ENCODE peak calls at places on chromosomes 16 and 17, in four cellular contexts. S is DND-41, K is tibial artery, L is esophagus squamous epithelium. F is an unnamed sample.

GRCh38 chr16:585351-585750 is 4.5 kb upstream of the RAB40C start:
- DNase-seq in L (no peak), K (no peak), S (no peak), F (no peak)

GRCh38 chr16:71421911-71422310 is 19.9 kb downstream of the TLE7 start:
- DNase-seq in L (no peak), S (peak; percentile 55), K (no peak), F (peak; percentile 24)

GRCh38 chr17:6638046-6638908 is 2.2 kb downstream of the KIAA0753 start:
- DNase-seq in K (no peak), L (no peak), S (no peak), F (no peak)

GRCh38 chr16:82340531-82340930 is 170.5 kb upstream of the MPHOSPH6 start:
- DNase-seq in S (no peak), L (no peak), K (no peak), F (no peak)

GRCh38 chr17:33981713-33982601 is 273.1 kb upstream of the CCL2 start:
- DNase-seq in S (no peak), L (no peak), K (no peak), F (no peak)

GRCh38 chr17:46769531-46770438 is 48.7 kb downstream of the WNT3 start:
- DNase-seq in K (no peak), S (no peak), L (no peak), F (no peak)

GRCh38 chr16:31427441-31428276 is 501 bp downstream of the COX6A2 start:
- DNase-seq in S (no peak), L (no peak), K (peak; percentile 28), F (peak; percentile 74)

GRCh38 chr16:31410082-31410481 is 16.9 kb downstream of the ITGAD start:
- DNase-seq in L (no peak), K (no peak), S (no peak), F (no peak)

GRCh38 chr17:18250259-18250658 is 8.3 kb downstream of the FLII start:
- DNase-seq in S (no peak), K (no peak), L (no peak), F (no peak)

GRCh38 chr17:35793257-35793656 is 2.2 kb downstream of the MMP28 start:
- DNase-seq in S (no peak), L (no peak), K (no peak), F (peak; percentile 63)

GRCh38 chr17:76447931-76448652 is 4.9 kb downstream of the UBE2O start:
- DNase-seq in K (no peak), L (no peak), S (no peak), F (no peak)
- H3K4me1 ChIP-seq in K (peaks cover 46% of the 10 kb centered on the region), L (peaks cover 55% of the 10 kb centered on the region), S (peaks cover 26% of the 10 kb centered on the region), F (no peaks in the 10 kb centered on the region)

GRCh38 chr17:78884876-78885667 is 17.9 kb downstream of the CEP295NL start:
- DNase-seq in K (no peak), S (no peak), L (no peak), F (no peak)

GRCh38 chr17:78883090-78883532 is 19.9 kb downstream of the CEP295NL start:
- DNase-seq in S (no peak), K (peak; percentile 88), L (no peak), F (peak; percentile 90)

GRCh38 chr17:78884148-78884870 is 18.7 kb downstream of the CEP295NL start:
- DNase-seq in S (no peak), K (peak; percentile 58), L (no peak), F (no peak)

GRCh38 chr17:78883533-78884131 is 19.4 kb downstream of the CEP295NL start:
- DNase-seq in S (no peak), K (peak; percentile 90), L (no peak), F (peak; percentile 95)

GRCh38 chr17:78882546-78883089 is 20.4 kb downstream of the CEP295NL start:
- DNase-seq in L (no peak), K (no peak), S (no peak), F (no peak)
- H3K4me1 ChIP-seq in L (peaks cover 95% of the 10 kb centered on the region), K (peaks cover 99% of the 10 kb centered on the region), S (peaks cover 9% of the 10 kb centered on the region), F (no peaks in the 10 kb centered on the region)

GRCh38 chr17:2172447-2172938 is 117.6 kb downstream of the HIC1 start:
- DNase-seq in L (no peak), K (no peak), S (no peak), F (peak; percentile 74)
- H3K4me1 ChIP-seq in L (peaks cover 60% of the 10 kb centered on the region), K (peaks cover 62% of the 10 kb centered on the region), S (no peaks in the 10 kb centered on the region), F (peaks cover 65% of the 10 kb centered on the region)

GRCh38 chr16:8948831-8949230 is 14.9 kb downstream of the USP7 start:
- DNase-seq in K (no peak), L (no peak), S (no peak), F (no peak)

GRCh38 chr16:8944113-8944765 is 19.5 kb downstream of the USP7 start:
- DNase-seq in K (no peak), L (no peak), S (no peak), F (no peak)

GRCh38 chr16:8948069-8948593 is 15.6 kb downstream of the USP7 start:
- DNase-seq in S (no peak), K (no peak), L (no peak), F (no peak)

GRCh38 chr16:8945626-8946296 is 17.9 kb downstream of the USP7 start:
- DNase-seq in L (no peak), K (no peak), S (no peak), F (no peak)

DNA sequence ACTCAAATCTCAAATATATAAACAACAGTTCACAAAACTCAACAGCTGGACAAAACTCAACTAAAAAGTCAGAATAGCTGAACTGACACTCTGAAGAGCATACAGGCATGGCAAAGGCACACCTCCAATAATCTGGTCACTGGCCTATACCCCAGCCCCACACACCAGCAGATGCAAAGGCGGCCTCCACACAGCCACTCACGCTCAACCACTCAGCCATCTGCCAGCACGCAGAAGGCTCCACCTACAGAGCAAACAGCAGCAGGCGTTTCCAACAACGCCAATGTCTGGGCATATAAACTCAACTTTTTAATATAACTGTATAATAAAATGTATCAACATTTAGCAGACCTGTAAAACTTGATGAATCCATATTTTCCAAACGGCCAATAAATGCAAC is 17.2 kb downstream of the USP7 start:
- DNase-seq in K (no peak), S (no peak), L (no peak), F (no peak)
- H3K4me1 ChIP-seq in K (peaks cover 88% of the 10 kb centered on the region), S (peaks cover 54% of the 10 kb centered on the region), L (peaks cover 100% of the 10 kb centered on the region), F (peaks cover 98% of the 10 kb centered on the region)

GRCh38 chr16:11210260-11210659 is 45.7 kb downstream of the SOCS1 start:
- DNase-seq in L (no peak), S (no peak), K (no peak), F (no peak)
- H3K4me1 ChIP-seq in L (peaks cover 42% of the 10 kb centered on the region), S (peaks cover 15% of the 10 kb centered on the region), K (no peaks in the 10 kb centered on the region), F (no peaks in the 10 kb centered on the region)

GRCh38 chr16:84502075-84502474 is 2.4 kb downstream of the MEAK7 start:
- DNase-seq in S (no peak), K (no peak), L (no peak), F (peak; percentile 40)
- H3K4me1 ChIP-seq in S (peaks cover 29% of the 10 kb centered on the region), K (peaks cover 27% of the 10 kb centered on the region), L (peaks cover 73% of the 10 kb centered on the region), F (peaks cover 28% of the 10 kb centered on the region)

GRCh38 chr17:57354669-57355068 is 98.3 kb downstream of the MSI2 start:
- DNase-seq in L (no peak), K (no peak), S (no peak), F (no peak)
- H3K4me1 ChIP-seq in L (peaks cover 44% of the 10 kb centered on the region), K (peaks cover 9% of the 10 kb centered on the region), S (peaks cover 93% of the 10 kb centered on the region), F (peaks cover 11% of the 10 kb centered on the region)

GRCh38 chr17:17088511-17089205 is 46.4 kb downstream of the MPRIP start:
- DNase-seq in L (no peak), K (no peak), S (no peak), F (peak; percentile 30)

GRCh38 chr17:17090642-17091103 is 48.4 kb downstream of the MPRIP start:
- DNase-seq in S (no peak), K (no peak), L (no peak), F (peak; percentile 49)

GRCh38 chr17:17088104-17088485 is 45.8 kb downstream of the MPRIP start:
- DNase-seq in S (no peak), L (no peak), K (no peak), F (peak; percentile 56)

GRCh38 chr17:17089796-17090641 is 47.8 kb downstream of the MPRIP start:
- DNase-seq in K (no peak), L (no peak), S (no peak), F (peak; percentile 35)

DNA sequence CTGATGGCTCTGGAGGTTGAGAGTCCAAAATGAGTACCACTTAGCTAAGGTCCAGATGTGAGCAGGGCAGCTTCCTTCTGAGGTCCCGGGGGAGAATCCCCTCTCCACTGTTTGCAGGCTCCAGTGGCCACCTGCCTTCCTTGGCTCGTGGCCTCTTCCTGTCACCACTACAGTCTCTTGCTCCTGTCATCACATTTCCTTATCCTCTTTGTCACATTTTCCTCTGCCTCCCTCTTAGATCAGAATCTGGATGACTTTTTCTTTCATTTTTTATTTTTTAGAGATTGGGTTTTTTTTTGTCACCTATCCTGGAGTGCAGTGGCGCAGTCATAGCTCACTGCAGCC is 46.9 kb downstream of the MPRIP start:
- DNase-seq in S (no peak), K (no peak), L (no peak), F (peak; percentile 4)
- H3K4me1 ChIP-seq in S (no peaks in the 10 kb centered on the region), K (peaks cover 98% of the 10 kb centered on the region), L (peaks cover 79% of the 10 kb centered on the region), F (peaks cover 24% of the 10 kb centered on the region)

DNA sequence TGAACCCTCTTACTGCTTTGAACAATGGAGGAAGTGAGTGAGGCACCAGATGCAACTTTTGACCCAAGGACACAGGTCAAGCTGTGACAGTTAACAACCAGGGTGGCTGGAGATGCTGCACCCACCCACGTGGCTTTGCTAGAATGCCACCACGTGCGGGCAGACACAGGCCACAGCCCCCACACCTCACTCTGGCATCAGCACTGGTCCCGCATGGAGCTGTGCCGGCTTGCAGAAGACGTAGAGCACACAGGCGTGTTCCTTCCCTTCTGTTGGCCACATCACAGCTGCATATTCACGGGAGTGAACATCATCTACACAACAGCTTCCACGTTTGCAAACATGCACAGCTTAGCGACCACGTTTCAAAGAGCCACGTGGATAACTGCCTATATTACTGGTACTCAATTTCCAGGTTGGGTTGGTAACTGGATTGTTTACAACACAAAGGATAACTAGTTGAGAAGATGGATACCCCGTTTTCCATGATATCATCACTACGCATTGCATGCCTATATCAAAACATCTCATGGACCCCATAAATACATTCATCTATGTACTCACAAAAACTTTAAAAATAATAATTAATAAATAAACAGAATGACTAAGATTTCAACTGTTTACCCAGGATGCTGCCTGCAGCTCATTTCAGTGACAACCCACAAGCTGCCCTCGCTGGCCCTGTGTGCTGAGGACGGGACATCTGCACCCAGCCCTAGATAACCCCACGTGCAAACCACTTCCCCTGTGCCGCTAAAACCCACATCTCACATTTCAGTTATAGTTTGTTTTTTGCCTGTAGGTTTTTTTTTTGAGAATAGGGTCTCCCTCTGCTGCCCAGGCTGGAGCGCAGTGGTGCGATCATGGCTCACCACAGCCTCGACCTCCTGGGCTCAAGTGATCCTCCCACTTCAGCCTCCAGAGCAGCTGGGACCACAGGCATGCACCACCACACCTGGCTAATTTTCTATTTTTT is 132.0 kb downstream of the ANKRD11 start:
- DNase-seq in K (no peak), L (no peak), S (peak; percentile 83), F (no peak)
- H3K4me1 ChIP-seq in K (peaks cover 58% of the 10 kb centered on the region), L (peaks cover 99% of the 10 kb centered on the region), S (peaks cover 71% of the 10 kb centered on the region), F (no peaks in the 10 kb centered on the region)